ENCODE peak calls at places on chromosomes 1 and 21, in six cellular contexts. One of them, this sample, is unnamed.

GRCh38 chr21:45542667-45543370 is 579 bp upstream of the SLC19A1 start:
- DNase-seq in neuronal stem cell: no peak
- DNase-seq in H9: peak
- DNase-seq in IMR-90: no peak
- DNase-seq in H1: no peak
- DNase-seq in mesenchymal stem cell: no peak
- DNase-seq in this sample: no peak

GRCh38 chr1:157457279-157457678 is 95.0 kb downstream of the FCRL5 start:
- DNase-seq in neuronal stem cell: no peak
- DNase-seq in H9: no peak
- DNase-seq in IMR-90: no peak
- DNase-seq in H1: no peak
- DNase-seq in mesenchymal stem cell: no peak
- DNase-seq in this sample: no peak

GRCh38 chr1:34884961-34885360 is 25.4 kb upstream of the SMIM12 start:
- DNase-seq in neuronal stem cell: no peak
- DNase-seq in H9: peak
- DNase-seq in IMR-90: no peak
- DNase-seq in H1: no peak
- DNase-seq in mesenchymal stem cell: no peak
- DNase-seq in this sample: peak

GRCh38 chr1:180594723-180595122 is 36.0 kb downstream of the OVAAL start:
- DNase-seq in neuronal stem cell: no peak
- DNase-seq in H9: no peak
- DNase-seq in IMR-90: no peak
- DNase-seq in H1: no peak
- DNase-seq in mesenchymal stem cell: no peak
- DNase-seq in this sample: no peak

GRCh38 chr1:24694380-24694843 is 50.8 kb upstream of the CLIC4 start:
- DNase-seq in neuronal stem cell: no peak
- DNase-seq in H9: no peak
- DNase-seq in IMR-90: peak
- DNase-seq in H1: no peak
- DNase-seq in mesenchymal stem cell: peak
- DNase-seq in this sample: peak

GRCh38 chr1:170027760-170028159 is 46.7 kb downstream of the KIFAP3 start:
- DNase-seq in neuronal stem cell: no peak
- DNase-seq in H9: no peak
- DNase-seq in IMR-90: no peak
- DNase-seq in H1: no peak
- DNase-seq in mesenchymal stem cell: peak
- DNase-seq in this sample: no peak

GRCh38 chr1:198530964-198531363 is 9.5 kb downstream of the ATP6V1G3 start:
- DNase-seq in neuronal stem cell: no peak
- DNase-seq in H9: no peak
- DNase-seq in IMR-90: no peak
- DNase-seq in H1: no peak
- DNase-seq in mesenchymal stem cell: no peak
- DNase-seq in this sample: no peak

GRCh38 chr1:9307303-9307702 is 14.6 kb downstream of the SPSB1 start:
- DNase-seq in neuronal stem cell: no peak
- DNase-seq in H9: no peak
- DNase-seq in IMR-90: no peak
- DNase-seq in H1: no peak
- DNase-seq in mesenchymal stem cell: no peak
- DNase-seq in this sample: no peak

GRCh38 chr1:32830092-32830852 is 12.8 kb downstream of the S100PBP start:
- DNase-seq in neuronal stem cell: no peak
- DNase-seq in H9: no peak
- DNase-seq in IMR-90: no peak
- DNase-seq in H1: no peak
- DNase-seq in mesenchymal stem cell: no peak
- DNase-seq in this sample: no peak

GRCh38 chr1:7783178-7783711 is 846 bp upstream of the PER3 start:
- DNase-seq in neuronal stem cell: no peak
- DNase-seq in H9: peak
- DNase-seq in IMR-90: peak
- DNase-seq in H1: no peak
- DNase-seq in mesenchymal stem cell: peak
- DNase-seq in this sample: peak
- H4K8ac ChIP-seq in neuronal stem cell: no peak
- H4K8ac ChIP-seq in H9: no peak
- H4K8ac ChIP-seq in IMR-90: no peak
- H4K8ac ChIP-seq in H1: peak
- H4K8ac ChIP-seq in mesenchymal stem cell: no peak
- H4K8ac ChIP-seq in this sample: peak

DNA sequence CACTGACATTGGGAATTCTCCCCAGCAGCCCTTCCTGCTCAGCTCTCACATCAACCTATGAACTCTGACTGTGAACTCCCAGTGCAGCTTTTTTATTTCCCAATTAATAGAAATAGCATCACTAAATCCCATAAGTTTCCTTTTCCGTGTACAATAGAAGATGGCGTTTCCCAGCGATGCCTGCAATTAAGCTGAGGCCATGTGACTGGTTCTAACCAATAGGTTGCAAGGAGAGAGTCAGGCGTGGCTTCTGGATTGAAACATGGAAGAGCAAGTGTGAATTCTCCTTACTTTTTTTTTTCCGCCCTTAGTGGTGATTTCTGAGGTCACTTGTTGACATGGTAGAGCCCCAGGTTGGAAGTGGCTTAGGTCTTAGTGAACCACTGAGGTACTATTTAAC is 59.0 kb upstream of the IGSF5 start:
- DNase-seq in neuronal stem cell: no peak
- DNase-seq in H9: no peak
- DNase-seq in IMR-90: no peak
- DNase-seq in H1: no peak
- DNase-seq in mesenchymal stem cell: no peak
- DNase-seq in this sample: no peak
- H4K91ac ChIP-seq in neuronal stem cell: no peak
- H4K91ac ChIP-seq in H9: no peak
- H4K91ac ChIP-seq in IMR-90: no peak
- H4K91ac ChIP-seq in H1: no peak
- H4K91ac ChIP-seq in mesenchymal stem cell: no peak
- H4K91ac ChIP-seq in this sample: no peak

DNA sequence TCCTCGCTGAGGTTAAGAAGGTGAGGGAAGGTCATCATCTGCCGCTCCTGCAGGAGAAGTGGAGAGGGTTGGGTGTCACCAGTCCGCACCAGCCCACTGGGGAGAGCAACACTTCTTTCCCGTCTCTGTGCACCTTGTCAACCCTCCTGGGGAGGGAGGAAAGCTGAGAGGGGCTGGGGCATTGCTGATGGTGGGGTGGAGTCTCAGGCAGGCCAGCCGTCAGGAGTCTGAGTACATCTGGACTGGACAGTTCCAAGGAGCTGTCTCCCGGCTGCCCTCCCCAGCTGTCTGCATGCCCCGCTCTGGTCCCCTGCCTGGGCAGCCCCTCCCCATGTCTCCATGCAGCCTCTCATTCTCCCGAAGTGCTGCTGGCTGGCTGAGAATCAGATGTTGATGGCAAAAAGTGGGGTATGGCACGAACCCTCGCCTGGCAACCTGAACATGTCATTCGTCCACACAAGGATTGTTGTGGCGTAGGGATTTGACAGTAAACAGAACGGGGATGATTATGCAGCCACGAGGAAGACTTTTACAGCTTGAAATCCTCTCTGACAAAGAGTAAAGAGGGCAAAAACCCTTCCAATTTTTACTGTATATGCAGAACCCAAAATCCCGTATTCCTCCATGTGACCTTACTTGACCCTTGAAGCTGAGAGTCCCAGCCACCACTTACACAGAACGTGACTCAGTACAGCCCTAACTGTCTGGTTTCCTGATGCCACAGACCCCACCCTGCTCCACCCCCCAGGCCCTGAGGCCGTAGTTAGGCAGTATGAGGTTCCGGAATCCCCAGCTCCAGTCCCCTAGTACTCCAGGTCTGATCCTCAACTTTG is 70.3 kb downstream of the SCCPDH start:
- DNase-seq in neuronal stem cell: no peak
- DNase-seq in H9: no peak
- DNase-seq in IMR-90: peak
- DNase-seq in H1: no peak
- DNase-seq in mesenchymal stem cell: peak
- DNase-seq in this sample: peak
- H3K27ac ChIP-seq in neuronal stem cell: no peak
- H3K27ac ChIP-seq in H9: no peak
- H3K27ac ChIP-seq in IMR-90: no peak
- H3K27ac ChIP-seq in H1: no peak
- H3K27ac ChIP-seq in mesenchymal stem cell: no peak
- H3K27ac ChIP-seq in this sample: no peak

GRCh38 chr1:23018661-23019093 is 591 bp upstream of the KDM1A start:
- DNase-seq in neuronal stem cell: no peak
- DNase-seq in H9: no peak
- DNase-seq in IMR-90: no peak
- DNase-seq in H1: no peak
- DNase-seq in mesenchymal stem cell: no peak
- DNase-seq in this sample: no peak
- H4K8ac ChIP-seq in neuronal stem cell: no peak
- H4K8ac ChIP-seq in H9: no peak
- H4K8ac ChIP-seq in IMR-90: peak
- H4K8ac ChIP-seq in H1: no peak
- H4K8ac ChIP-seq in mesenchymal stem cell: no peak
- H4K8ac ChIP-seq in this sample: peak

GRCh38 chr21:42533963-42534355 is 20.3 kb downstream of the SLC37A1 start:
- DNase-seq in neuronal stem cell: no peak
- DNase-seq in H9: peak
- DNase-seq in IMR-90: no peak
- DNase-seq in H1: no peak
- DNase-seq in mesenchymal stem cell: no peak
- DNase-seq in this sample: no peak

GRCh38 chr21:42533306-42533962 is 19.8 kb downstream of the SLC37A1 start:
- DNase-seq in neuronal stem cell: no peak
- DNase-seq in H9: peak
- DNase-seq in IMR-90: no peak
- DNase-seq in H1: no peak
- DNase-seq in mesenchymal stem cell: no peak
- DNase-seq in this sample: no peak

GRCh38 chr21:42531771-42532170 is 18.1 kb downstream of the SLC37A1 start:
- DNase-seq in neuronal stem cell: no peak
- DNase-seq in H9: no peak
- DNase-seq in IMR-90: no peak
- DNase-seq in H1: no peak
- DNase-seq in mesenchymal stem cell: no peak
- DNase-seq in this sample: no peak

GRCh38 chr21:42534361-42534900 is 20.8 kb downstream of the SLC37A1 start:
- DNase-seq in neuronal stem cell: no peak
- DNase-seq in H9: peak
- DNase-seq in IMR-90: no peak
- DNase-seq in H1: no peak
- DNase-seq in mesenchymal stem cell: no peak
- DNase-seq in this sample: no peak

DNA sequence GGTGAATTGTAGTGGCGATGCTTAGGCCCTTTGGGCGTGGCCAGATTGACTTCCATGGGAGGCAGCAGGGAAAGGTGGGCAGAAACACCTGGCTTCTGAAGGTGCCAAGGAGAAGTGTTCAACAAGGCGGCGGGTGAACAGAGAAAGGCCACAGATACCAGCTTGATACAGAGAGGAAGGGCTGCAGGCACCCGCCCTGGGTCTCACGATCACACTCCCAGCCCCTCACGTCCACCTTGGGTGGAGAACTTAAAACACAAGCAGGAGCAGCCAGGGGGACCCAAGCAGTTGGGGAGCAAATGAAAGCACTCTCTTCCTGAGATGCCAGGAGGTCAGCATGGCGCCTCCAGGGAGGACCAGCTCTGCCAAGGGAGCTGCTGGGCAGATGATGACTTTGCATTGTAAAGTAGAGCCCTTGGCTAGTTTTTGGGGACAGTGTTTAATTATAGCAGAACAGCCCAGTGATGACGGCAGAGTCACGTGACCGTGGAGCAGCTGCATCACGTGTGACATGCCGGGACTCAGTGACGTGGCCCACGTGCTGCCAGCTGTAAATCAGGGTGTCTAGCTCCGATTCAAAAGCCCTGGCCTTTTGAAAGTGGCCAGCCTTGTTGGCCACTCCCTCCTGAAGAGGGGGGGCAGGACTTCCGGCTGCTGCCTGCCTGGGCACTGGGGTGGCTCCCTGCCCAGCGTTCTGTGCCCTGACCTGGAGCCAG is 19.0 kb downstream of the SLC37A1 start:
- DNase-seq in neuronal stem cell: no peak
- DNase-seq in H9: peak
- DNase-seq in IMR-90: peak
- DNase-seq in H1: no peak
- DNase-seq in mesenchymal stem cell: no peak
- DNase-seq in this sample: peak
- H4K91ac ChIP-seq in neuronal stem cell: no peak
- H4K91ac ChIP-seq in H9: no peak
- H4K91ac ChIP-seq in IMR-90: no peak
- H4K91ac ChIP-seq in H1: no peak
- H4K91ac ChIP-seq in mesenchymal stem cell: no peak
- H4K91ac ChIP-seq in this sample: no peak

GRCh38 chr1:113995382-113995781 is 16.1 kb downstream of the OLFML3 start:
- DNase-seq in neuronal stem cell: no peak
- DNase-seq in H9: no peak
- DNase-seq in IMR-90: no peak
- DNase-seq in H1: no peak
- DNase-seq in mesenchymal stem cell: no peak
- DNase-seq in this sample: no peak
- H3K27ac ChIP-seq in neuronal stem cell: no peak
- H3K27ac ChIP-seq in H9: no peak
- H3K27ac ChIP-seq in IMR-90: no peak
- H3K27ac ChIP-seq in H1: no peak
- H3K27ac ChIP-seq in mesenchymal stem cell: no peak
- H3K27ac ChIP-seq in this sample: no peak

GRCh38 chr1:64268653-64269557 is 65.5 kb downstream of the UBE2U start:
- DNase-seq in neuronal stem cell: peak
- DNase-seq in H9: peak
- DNase-seq in IMR-90: peak
- DNase-seq in H1: no peak
- DNase-seq in mesenchymal stem cell: peak
- DNase-seq in this sample: peak

GRCh38 chr1:64263856-64264255 is 60.4 kb downstream of the UBE2U start:
- DNase-seq in neuronal stem cell: no peak
- DNase-seq in H9: no peak
- DNase-seq in IMR-90: no peak
- DNase-seq in H1: no peak
- DNase-seq in mesenchymal stem cell: no peak
- DNase-seq in this sample: no peak

GRCh38 chr1:64269558-64269884 is 66.1 kb downstream of the UBE2U start:
- DNase-seq in neuronal stem cell: no peak
- DNase-seq in H9: no peak
- DNase-seq in IMR-90: no peak
- DNase-seq in H1: no peak
- DNase-seq in mesenchymal stem cell: no peak
- DNase-seq in this sample: no peak

GRCh38 chr1:64265141-64265540 is 61.7 kb downstream of the UBE2U start:
- DNase-seq in neuronal stem cell: no peak
- DNase-seq in H9: no peak
- DNase-seq in IMR-90: no peak
- DNase-seq in H1: no peak
- DNase-seq in mesenchymal stem cell: no peak
- DNase-seq in this sample: no peak

GRCh38 chr1:64266941-64267340 is 63.5 kb downstream of the UBE2U start:
- DNase-seq in neuronal stem cell: no peak
- DNase-seq in H9: no peak
- DNase-seq in IMR-90: no peak
- DNase-seq in H1: no peak
- DNase-seq in mesenchymal stem cell: no peak
- DNase-seq in this sample: no peak
- H4K8ac ChIP-seq in neuronal stem cell: no peak
- H4K8ac ChIP-seq in H9: no peak
- H4K8ac ChIP-seq in IMR-90: no peak
- H4K8ac ChIP-seq in H1: no peak
- H4K8ac ChIP-seq in mesenchymal stem cell: no peak
- H4K8ac ChIP-seq in this sample: no peak